ENCODE peak calls at places on chromosomes 11 and 22, in ten cellular contexts. O, R, V, M, C, K, E, G, D and L are unnamed samples.
A peak's percentile ranks its signal among the peaks of the same experiment; 100 is the strongest.

GRCh38 chr11:129247129-129247528 is 55.0 kb upstream of the ARHGAP32 start:
- DNase-seq in O (no peak), R (no peak), V (peak; percentile 42), M (peak; percentile 25), C (no peak), K (no peak), E (no peak), G (no peak), D (peak; percentile 26), L (no peak)

GRCh38 chr11:12485328-12485727 is 108.0 kb downstream of the PARVA start:
- DNase-seq in O (no peak), R (no peak), V (no peak), M (no peak), C (no peak), K (no peak), E (no peak), G (no peak), D (no peak), L (peak; percentile 16)

GRCh38 chr11:118928870-118929495 is 3.3 kb upstream of the BCL9L start:
- DNase-seq in O (peak; percentile 80), R (no peak), V (peak; percentile 61), M (peak; percentile 80), C (peak; percentile 64), K (no peak), E (no peak), G (no peak), D (peak; percentile 65), L (peak; percentile 61)

GRCh38 chr11:68436162-68436888 is 24.2 kb upstream of the PPP6R3 start:
- DNase-seq in O (no peak), R (no peak), V (no peak), M (no peak), C (no peak), K (no peak), E (no peak), G (no peak), D (no peak), L (no peak)

GRCh38 chr11:70825893-70826540 is 426.4 kb downstream of the SHANK2 start:
- DNase-seq in O (peak; percentile 28), R (no peak), V (no peak), M (peak; percentile 54), C (peak; percentile 1), K (no peak), E (no peak), G (no peak), D (no peak), L (no peak)

GRCh38 chr11:59544869-59545178 is 33.5 kb downstream of the OR4D9 start:
- DNase-seq in O (no peak), R (no peak), V (no peak), M (no peak), C (no peak), K (no peak), E (no peak), G (no peak), D (no peak), L (no peak)

GRCh38 chr11:115670538-115671200 is 166.5 kb upstream of the CADM1 start:
- DNase-seq in O (no peak), R (no peak), V (no peak), M (peak; percentile 59), C (no peak), K (no peak), E (no peak), G (no peak), D (no peak), L (no peak)

GRCh38 chr11:111540114-111540920 is at the start of gene LAYN:
- DNase-seq in O (peak; percentile 81), R (no peak), V (peak; percentile 26), M (peak; percentile 86), C (peak; percentile 47), K (no peak), E (peak; percentile 66), G (no peak), D (no peak), L (no peak)

DNA sequence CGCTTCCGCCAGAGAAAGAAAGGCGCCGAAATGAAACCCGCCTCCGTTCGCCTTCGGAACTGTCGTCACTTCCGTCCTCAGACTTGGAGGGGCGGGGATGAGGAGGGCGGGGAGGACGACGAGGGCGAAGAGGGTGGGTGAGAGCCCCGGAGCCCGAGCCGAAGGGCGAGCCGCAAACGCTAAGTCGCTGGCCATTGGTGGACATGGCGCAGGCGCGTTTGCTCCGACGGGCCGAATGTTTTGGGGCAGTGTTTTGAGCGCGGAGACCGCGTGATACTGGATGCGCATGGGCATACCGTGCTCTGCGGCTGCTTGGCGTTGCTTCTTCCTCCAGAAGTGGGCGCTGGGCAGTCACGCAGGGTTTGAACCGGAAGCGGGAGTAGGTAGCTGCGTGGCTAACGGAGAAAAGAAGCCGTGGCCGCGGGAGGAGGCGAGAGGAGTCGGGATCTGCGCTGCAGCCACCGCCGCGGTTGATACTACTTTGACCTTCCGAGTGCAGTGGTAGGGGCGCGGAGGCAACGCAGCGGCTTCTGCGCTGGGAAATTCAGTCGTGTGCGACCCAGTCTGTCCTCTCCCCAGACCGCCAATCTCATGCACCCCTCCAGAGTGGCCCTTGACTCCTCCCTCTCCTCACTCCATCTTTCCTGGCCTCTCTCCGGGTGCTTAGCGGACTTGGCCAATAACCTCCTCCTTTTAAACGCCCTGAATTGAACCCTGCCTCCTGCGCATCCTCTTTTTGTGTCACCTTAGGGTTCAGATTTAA is at the start of gene ATM:
- DNase-seq in O (peak; percentile 99), R (peak; percentile 100), V (peak; percentile 99), M (peak; percentile 91), C (peak; percentile 99), K (peak; percentile 98), E (peak; percentile 99), G (peak; percentile 98), D (peak; percentile 99), L (peak; percentile 98)
- TF ChIP-seq CTCF in O (peak; percentile 51), R (peak; percentile 77), V (peak; percentile 78), M (peak; percentile 76), C (peak; percentile 82), K (peak; percentile 90), E (no peak), G (peak; percentile 77), D (peak; percentile 95), L (peak; percentile 57)

GRCh38 chr11:63906087-63906486 is 10.9 kb downstream of the RCOR2 start:
- DNase-seq in O (no peak), R (no peak), V (no peak), M (no peak), C (no peak), K (no peak), E (no peak), G (no peak), D (no peak), L (no peak)

GRCh38 chr11:63906585-63906984 is 10.4 kb downstream of the RCOR2 start:
- DNase-seq in O (peak; percentile 70), R (no peak), V (peak; percentile 19), M (peak; percentile 81), C (peak; percentile 39), K (no peak), E (peak; percentile 62), G (no peak), D (peak; percentile 44), L (no peak)

GRCh38 chr11:63907808-63908530 is 9.0 kb downstream of the RCOR2 start:
- DNase-seq in O (peak; percentile 78), R (no peak), V (no peak), M (no peak), C (no peak), K (no peak), E (peak; percentile 62), G (no peak), D (no peak), L (no peak)

GRCh38 chr11:63908631-63909491 is 8.1 kb downstream of the RCOR2 start:
- DNase-seq in O (no peak), R (no peak), V (no peak), M (no peak), C (no peak), K (no peak), E (no peak), G (no peak), D (no peak), L (no peak)

DNA sequence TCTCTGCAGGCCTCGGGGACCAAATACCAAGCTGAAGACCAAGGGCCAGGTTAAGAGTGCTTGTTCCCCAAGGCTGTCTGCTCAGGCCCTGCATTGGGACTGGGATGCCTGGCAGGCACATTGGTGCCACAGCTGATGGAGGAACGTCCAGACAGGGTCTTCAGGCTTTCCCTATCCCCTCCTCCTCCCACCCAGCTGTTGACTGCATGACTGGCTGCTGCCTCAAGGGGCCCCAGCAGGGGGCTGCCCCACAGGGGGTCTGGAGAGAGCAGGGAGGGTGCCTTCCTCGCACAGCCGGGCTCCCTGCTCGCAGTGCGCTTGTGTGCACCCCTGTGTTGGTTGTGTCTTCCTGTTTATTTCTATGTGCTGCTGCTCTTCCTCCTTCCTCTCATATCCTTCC is 9.9 kb downstream of the RCOR2 start:
- DNase-seq in O (no peak), R (no peak), V (no peak), M (peak; percentile 41), C (no peak), K (no peak), E (no peak), G (no peak), D (no peak), L (no peak)
- TF ChIP-seq CTCF in O (no peak), R (no peak), V (no peak), M (no peak), C (no peak), K (no peak), E (no peak), G (no peak), D (no peak), L (no peak)

GRCh38 chr22:37569921-37570660 is 9.8 kb downstream of the LGALS2 start:
- DNase-seq in O (peak; percentile 38), R (no peak), V (no peak), M (no peak), C (no peak), K (no peak), E (no peak), G (no peak), D (no peak), L (no peak)

GRCh38 chr22:37570661-37570976 is 9.3 kb downstream of the LGALS2 start:
- DNase-seq in O (no peak), R (no peak), V (no peak), M (no peak), C (no peak), K (no peak), E (no peak), G (no peak), D (no peak), L (no peak)

GRCh38 chr22:37569009-37569920 is 9.0 kb downstream of the CDC42EP1 start:
- DNase-seq in O (peak; percentile 59), R (no peak), V (no peak), M (no peak), C (no peak), K (no peak), E (no peak), G (no peak), D (no peak), L (no peak)

GRCh38 chr22:37571992-37572373 is 7.9 kb downstream of the LGALS2 start:
- DNase-seq in O (no peak), R (no peak), V (no peak), M (no peak), C (no peak), K (no peak), E (no peak), G (no peak), D (no peak), L (no peak)

DNA sequence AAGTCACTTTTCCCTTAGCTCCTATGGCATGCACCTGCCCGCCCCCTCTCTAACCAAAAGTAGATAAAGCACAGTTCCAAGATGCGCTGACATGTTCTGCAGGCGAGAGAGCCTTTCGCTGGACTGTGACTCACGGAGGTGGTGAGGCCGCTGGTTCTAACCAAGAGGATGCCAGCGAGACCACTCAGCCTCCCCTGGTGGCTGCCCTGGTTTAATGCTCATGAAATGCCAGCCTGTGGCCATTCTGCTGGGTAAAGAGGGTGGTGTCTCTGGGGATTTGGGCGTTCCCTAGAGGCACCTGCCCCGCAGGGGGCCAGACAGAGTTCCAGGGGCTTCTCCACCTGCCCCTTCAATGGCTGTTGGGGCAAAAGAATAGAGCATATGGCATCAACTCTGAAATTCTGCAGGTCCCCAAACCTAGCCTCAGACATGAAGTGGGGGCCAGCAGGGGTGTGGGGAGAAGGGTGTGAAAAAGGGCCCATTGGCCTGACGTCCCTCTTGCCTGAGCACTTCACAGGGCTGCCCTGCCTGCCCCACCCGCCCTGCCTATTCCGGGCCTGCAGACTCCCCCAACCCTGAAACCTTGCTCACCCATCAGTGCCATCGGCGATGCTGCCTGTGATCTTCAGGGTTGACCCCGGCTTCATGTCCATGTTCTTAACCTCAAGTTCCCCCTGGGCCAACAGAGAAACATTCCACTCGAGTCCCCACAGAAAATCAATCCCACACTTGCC is 8.5 kb downstream of the LGALS2 start:
- DNase-seq in O (peak; percentile 36), R (no peak), V (no peak), M (peak; percentile 38), C (peak; percentile 41), K (no peak), E (no peak), G (peak; percentile 63), D (no peak), L (peak; percentile 77)
- TF ChIP-seq CTCF in O (no peak), R (no peak), V (no peak), M (peak; percentile 31), C (peak; percentile 17), K (peak; percentile 16), E (no peak), G (peak; percentile 56), D (no peak), L (peak; percentile 14)

GRCh38 chr11:9722023-9722422 is 58.1 kb downstream of the SWAP70 start:
- DNase-seq in O (no peak), R (no peak), V (no peak), M (no peak), C (no peak), K (no peak), E (no peak), G (no peak), D (no peak), L (no peak)

GRCh38 chr11:9728058-9728457 is 64.2 kb downstream of the SWAP70 start:
- DNase-seq in O (no peak), R (no peak), V (no peak), M (no peak), C (no peak), K (no peak), E (no peak), G (no peak), D (no peak), L (no peak)

GRCh38 chr11:9731256-9731655 is 67.4 kb downstream of the SWAP70 start:
- DNase-seq in O (no peak), R (no peak), V (no peak), M (no peak), C (no peak), K (no peak), E (no peak), G (no peak), D (no peak), L (no peak)

GRCh38 chr11:9722893-9723292 is 59.0 kb downstream of the SWAP70 start:
- DNase-seq in O (peak; percentile 16), R (no peak), V (no peak), M (no peak), C (no peak), K (no peak), E (no peak), G (no peak), D (no peak), L (no peak)

GRCh38 chr11:9726313-9727022 is 62.6 kb downstream of the SWAP70 start:
- DNase-seq in O (no peak), R (no peak), V (peak; percentile 65), M (no peak), C (no peak), K (no peak), E (no peak), G (peak; percentile 23), D (no peak), L (peak; percentile 62)
- TF ChIP-seq CTCF in O (no peak), R (no peak), V (no peak), M (no peak), C (peak; percentile 2), K (no peak), E (no peak), G (no peak), D (no peak), L (no peak)